ENCODE peak calls at places on chromosomes 2 and 18, in ten cellular contexts. K is uterus; F is CD8-positive, alpha-beta T cell; L is tibial nerve; X is HCT116; I is activated B cell treated with CpG ODN at 0.5 μM for 24 hours; M is astrocyte; C is lower leg skin; R is B cell; Q is left lung. T is an unnamed sample.

GRCh38 chr2:237885171-237885930 is 25.9 kb downstream of the RAMP1 start:
- DNase-seq in K (peak), F (no peak), L (no peak), X (no peak), I (no peak), M (no peak), C (no peak), R (no peak), Q (no peak), T (no peak)

GRCh38 chr2:129936334-129936934 is 43.0 kb upstream of the RAB6C start:
- DNase-seq in K (no peak), F (no peak), L (peak), X (no peak), I (peak), M (no peak), C (peak), R (no peak), Q (no peak), T (no peak)

GRCh38 chr2:195531754-195532153 is 125.3 kb upstream of the SLC39A10 start:
- DNase-seq in K (no peak), F (no peak), L (no peak), X (no peak), I (no peak), M (peak), C (no peak), R (no peak), Q (no peak), T (no peak)

GRCh38 chr2:159476329-159476728 is 140.0 kb downstream of the BAZ2B start:
- DNase-seq in K (no peak), F (no peak), L (no peak), X (no peak), I (no peak), M (peak), C (no peak), R (no peak), Q (no peak), T (no peak)

GRCh38 chr2:162025121-162025911 is 48.7 kb downstream of the DPP4 start:
- DNase-seq in K (no peak), F (no peak), L (no peak), X (no peak), I (no peak), M (peak), C (no peak), R (no peak), Q (no peak), T (no peak)

GRCh38 chr18:24346254-24346653 is 51.4 kb downstream of the OSBPL1A start:
- DNase-seq in K (no peak), F (no peak), L (no peak), X (no peak), I (no peak), M (no peak), C (no peak), R (no peak), Q (no peak), T (no peak)

GRCh38 chr2:113707106-113707505 is 49.3 kb downstream of the SLC35F5 start:
- DNase-seq in K (no peak), F (no peak), L (no peak), X (no peak), I (no peak), M (no peak), C (no peak), R (no peak), Q (no peak), T (no peak)

GRCh38 chr18:61992923-61993322 is 100.1 kb upstream of the RNF152 start:
- DNase-seq in K (no peak), F (no peak), L (no peak), X (no peak), I (no peak), M (peak), C (no peak), R (no peak), Q (no peak), T (no peak)

GRCh38 chr2:43853141-43854081 is 14.6 kb downstream of the ABCG8 start:
- DNase-seq in K (no peak), F (no peak), L (no peak), X (no peak), I (no peak), M (no peak), C (peak), R (no peak), Q (no peak), T (no peak)

GRCh38 chr18:7844418-7844817 is 277.3 kb downstream of the PTPRM start:
- DNase-seq in K (no peak), F (no peak), L (no peak), X (no peak), I (no peak), M (no peak), C (no peak), R (no peak), Q (no peak), T (no peak)

GRCh38 chr2:46276652-46277051 is 20.6 kb upstream of the EPAS1 start:
- DNase-seq in K (no peak), F (no peak), L (no peak), X (no peak), I (no peak), M (peak), C (no peak), R (no peak), Q (no peak), T (no peak)
- TF ChIP-seq CTCF in K (peak), F (no peak), L (no peak), X (peak), I (no peak), M (peak), C (no peak), R (no peak), Q (no peak), T (no peak)

GRCh38 chr18:3753116-3753515 is 303.1 kb downstream of the TGIF1 start:
- DNase-seq in K (no peak), F (no peak), L (no peak), X (no peak), I (no peak), M (no peak), C (no peak), R (no peak), Q (no peak), T (no peak)

GRCh38 chr18:3758531-3758930 is 308.6 kb downstream of the TGIF1 start:
- DNase-seq in K (no peak), F (no peak), L (no peak), X (peak), I (no peak), M (peak), C (no peak), R (no peak), Q (no peak), T (no peak)

GRCh38 chr18:3761266-3761665 is 311.3 kb downstream of the TGIF1 start:
- DNase-seq in K (no peak), F (no peak), L (no peak), X (no peak), I (no peak), M (no peak), C (no peak), R (no peak), Q (no peak), T (no peak)

GRCh38 chr18:3757361-3757760 is 307.4 kb downstream of the TGIF1 start:
- DNase-seq in K (no peak), F (no peak), L (no peak), X (no peak), I (no peak), M (no peak), C (no peak), R (no peak), Q (no peak), T (no peak)

DNA sequence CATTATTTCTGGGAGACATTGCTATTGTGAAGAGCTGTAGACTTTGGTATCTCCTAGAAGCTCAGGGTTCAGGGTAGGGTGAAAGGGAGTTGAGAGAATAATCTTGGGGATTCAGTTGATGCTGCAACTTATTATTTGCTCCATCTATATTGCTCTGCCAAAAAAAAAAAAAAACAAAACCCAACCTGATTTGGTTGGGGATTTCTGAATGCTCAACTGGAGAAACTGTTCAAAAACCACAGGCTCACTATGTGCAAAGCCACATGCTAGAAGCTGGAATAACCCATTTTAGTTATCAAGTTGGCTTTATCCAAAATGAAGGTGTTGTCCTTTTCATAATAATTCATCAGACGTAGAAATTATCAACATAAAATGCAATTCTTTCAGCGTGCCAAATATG is 309.1 kb downstream of the TGIF1 start:
- DNase-seq in K (no peak), F (no peak), L (no peak), X (no peak), I (no peak), M (no peak), C (no peak), R (no peak), Q (no peak), T (no peak)
- TF ChIP-seq CTCF in K (no peak), F (no peak), L (no peak), X (no peak), I (no peak), M (no peak), C (no peak), R (no peak), Q (no peak), T (no peak)

GRCh38 chr2:25078171-25079049 is 36.5 kb downstream of the EFR3B start:
- DNase-seq in K (no peak), F (no peak), L (no peak), X (peak), I (no peak), M (peak), C (no peak), R (no peak), Q (no peak), T (no peak)
- TF ChIP-seq CTCF in K (no peak), F (no peak), L (no peak), X (no peak), I (no peak), M (no peak), C (no peak), R (no peak), Q (no peak), T (no peak)

GRCh38 chr2:215829261-215829660 is 184.1 kb downstream of the MREG start:
- DNase-seq in K (no peak), F (no peak), L (no peak), X (no peak), I (no peak), M (no peak), C (no peak), R (no peak), Q (no peak), T (no peak)
- TF ChIP-seq CTCF in K (no peak), F (no peak), L (no peak), X (no peak), I (no peak), M (no peak), C (no peak), R (no peak), Q (no peak), T (no peak)

GRCh38 chr2:28606986-28607441 is 111.2 kb downstream of the PLB1 start:
- DNase-seq in K (peak), F (no peak), L (no peak), X (no peak), I (no peak), M (peak), C (no peak), R (no peak), Q (no peak), T (no peak)
- TF ChIP-seq CTCF in K (peak), F (no peak), L (no peak), X (peak), I (no peak), M (no peak), C (no peak), R (no peak), Q (no peak), T (peak)

DNA sequence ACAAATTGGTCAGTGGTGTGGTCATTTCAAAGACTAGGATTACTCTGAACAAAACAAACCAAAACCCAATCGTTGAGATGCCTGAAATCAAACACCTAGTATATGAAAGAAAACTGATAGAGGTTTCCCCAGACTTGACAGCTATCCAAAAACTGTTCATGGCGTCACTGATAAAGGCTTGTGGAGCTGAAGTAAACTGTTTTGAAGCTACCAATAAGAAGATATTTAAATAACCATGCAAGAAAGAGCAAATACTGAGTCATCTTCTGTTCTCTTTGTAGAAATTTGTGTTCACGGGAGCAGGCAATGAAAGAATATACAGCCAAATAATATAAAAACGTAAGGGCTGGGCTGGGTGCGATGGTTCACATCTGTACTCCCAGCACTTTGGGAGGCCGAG is 7.5 kb upstream of the COLEC11 start:
- DNase-seq in K (no peak), F (no peak), L (no peak), X (no peak), I (no peak), M (no peak), C (peak), R (no peak), Q (no peak), T (no peak)
- TF ChIP-seq CTCF in K (no peak), F (no peak), L (no peak), X (no peak), I (no peak), M (no peak), C (no peak), R (no peak), Q (no peak), T (no peak)

DNA sequence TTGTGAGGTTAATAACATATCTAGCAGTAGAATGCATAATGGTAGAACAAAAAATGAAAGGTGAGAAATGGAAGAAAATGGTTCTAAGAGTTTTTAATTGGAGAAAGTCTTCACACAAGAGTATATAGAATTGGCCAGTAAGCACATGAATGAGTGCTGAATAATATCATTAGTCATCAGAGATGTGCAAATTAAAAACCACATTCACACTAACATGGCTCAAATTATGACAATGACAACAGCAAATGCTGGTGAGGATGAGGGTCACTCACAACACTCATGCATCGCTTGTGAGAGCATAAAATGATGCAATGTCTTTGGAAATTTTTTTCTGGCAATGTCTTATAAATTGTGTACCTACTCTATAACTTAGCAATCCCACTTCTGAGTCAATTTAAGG is 1355.4 kb upstream of the ACVR2A start:
- DNase-seq in K (no peak), F (no peak), L (no peak), X (no peak), I (no peak), M (peak), C (no peak), R (no peak), Q (no peak), T (no peak)
- TF ChIP-seq CTCF in K (no peak), F (no peak), L (no peak), X (no peak), I (no peak), M (no peak), C (no peak), R (no peak), Q (no peak), T (no peak)

DNA sequence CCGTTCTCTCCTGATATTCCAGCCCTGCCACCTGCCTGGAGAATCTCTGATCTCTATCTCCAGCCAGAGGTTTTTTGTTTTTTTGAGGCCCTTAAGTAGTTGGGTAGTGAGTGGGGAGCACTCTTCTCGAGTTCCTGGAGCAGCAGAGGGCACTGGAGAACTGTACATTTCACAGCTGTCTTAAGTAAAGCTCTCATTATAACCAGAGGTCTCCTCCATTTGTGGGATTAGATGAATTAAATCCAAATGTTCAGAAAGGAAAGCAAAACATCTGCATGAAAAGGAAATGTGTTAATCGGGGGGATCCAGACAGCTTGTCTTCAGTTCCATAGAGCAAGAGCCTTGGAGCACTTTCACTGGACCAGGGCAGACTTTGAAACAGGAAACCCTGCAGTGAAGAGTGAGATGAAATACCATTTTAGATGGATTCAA is 32.8 kb downstream of the AOX1 start:
- DNase-seq in K (no peak), F (no peak), L (no peak), X (no peak), I (no peak), M (no peak), C (no peak), R (no peak), Q (no peak), T (no peak)
- TF ChIP-seq CTCF in K (no peak), F (no peak), L (no peak), X (peak), I (no peak), M (no peak), C (no peak), R (no peak), Q (no peak), T (peak)

GRCh38 chr18:79951545-79952456 is at the start of gene SLC66A2:
- DNase-seq in K (peak), F (peak), L (peak), X (peak), I (peak), M (peak), C (peak), R (peak), Q (peak), T (peak)
- TF ChIP-seq CTCF in K (no peak), F (no peak), L (no peak), X (no peak), I (no peak), M (no peak), C (no peak), R (no peak), Q (no peak), T (no peak)

GRCh38 chr2:88211005-88211808 is 41.1 kb downstream of the THNSL2 start:
- DNase-seq in K (no peak), F (no peak), L (no peak), X (no peak), I (no peak), M (no peak), C (no peak), R (no peak), Q (no peak), T (no peak)

GRCh38 chr2:88210132-88211004 is 40.2 kb downstream of the THNSL2 start:
- DNase-seq in K (no peak), F (no peak), L (no peak), X (no peak), I (no peak), M (no peak), C (no peak), R (no peak), Q (no peak), T (no peak)

GRCh38 chr2:88211809-88212154 is 41.6 kb downstream of the THNSL2 start:
- DNase-seq in K (no peak), F (no peak), L (no peak), X (no peak), I (no peak), M (no peak), C (no peak), R (no peak), Q (no peak), T (no peak)

GRCh38 chr2:88214631-88215030 is 44.5 kb downstream of the THNSL2 start:
- DNase-seq in K (no peak), F (no peak), L (no peak), X (no peak), I (no peak), M (no peak), C (no peak), R (no peak), Q (no peak), T (no peak)

DNA sequence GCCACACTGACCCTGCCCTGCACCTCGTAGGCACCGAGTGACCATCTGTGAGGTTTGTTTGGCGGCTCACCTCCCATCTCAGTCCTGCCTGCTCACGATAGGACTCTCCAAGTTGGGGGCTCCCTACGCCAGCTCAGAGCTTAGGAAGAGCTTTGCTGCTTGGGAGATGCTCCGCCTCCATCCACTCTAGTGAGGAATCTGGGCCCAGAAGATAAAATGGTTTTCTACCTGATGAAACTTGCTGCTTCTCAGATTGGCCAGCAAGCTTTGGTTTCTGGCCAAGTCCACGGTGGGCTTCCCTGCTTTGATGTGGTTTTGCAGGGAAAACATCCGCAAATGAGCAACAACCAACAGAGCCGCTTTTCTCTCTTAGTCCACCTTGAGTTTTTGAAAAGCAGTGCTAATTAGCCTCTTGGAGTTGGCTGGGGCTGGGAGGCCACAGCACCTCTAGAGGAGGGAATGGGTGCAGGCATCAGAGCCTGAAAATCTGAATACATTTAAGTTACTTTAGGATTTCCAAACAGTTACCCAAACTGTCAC is 42.2 kb downstream of the THNSL2 start:
- DNase-seq in K (no peak), F (no peak), L (no peak), X (peak), I (no peak), M (no peak), C (no peak), R (no peak), Q (no peak), T (no peak)
- TF ChIP-seq CTCF in K (peak), F (no peak), L (no peak), X (peak), I (no peak), M (peak), C (no peak), R (no peak), Q (peak), T (peak)